ENCODE peak calls at places on chromosomes 16 and 17, in seven cellular contexts. B is naive thymus-derived CD4-positive, alpha-beta T cell; T is stimulated activated CD4-positive, alpha-beta T cell treated with anti-CD3 and anti-CD28 coated beads, Interleukin-12 subunit alpha, Interleukin-12 subunit beta, amount 100 ng/mL, for 4 hours; H is COLO829; G is mucosa of gallbladder; Y is Peyer's patch; O is ovary. D is an unnamed sample.

GRCh38 chr16:54493076-54493475 is 206.5 kb upstream of the IRX3 start:
- DNase-seq in B (no peak), T (no peak), H (no peak), G (no peak), Y (no peak), O (no peak), D (no peak)

GRCh38 chr16:85978291-85978775 is 79.4 kb downstream of the IRF8 start:
- DNase-seq in B (no peak), T (no peak), H (no peak), G (no peak), Y (no peak), O (no peak), D (no peak)

GRCh38 chr17:77419547-77420475 is 279.0 kb downstream of the SEC14L1 start:
- DNase-seq in B (no peak), T (no peak), H (no peak), G (no peak), Y (no peak), O (peak), D (no peak)

GRCh38 chr17:55709440-55709839 is 13.2 kb downstream of the TMEM100 start:
- DNase-seq in B (no peak), T (no peak), H (no peak), G (no peak), Y (no peak), O (no peak), D (no peak)

GRCh38 chr16:84661418-84662060 is 13.2 kb downstream of the KLHL36 start:
- DNase-seq in B (no peak), T (no peak), H (no peak), G (no peak), Y (no peak), O (no peak), D (no peak)

GRCh38 chr17:71922439-71922838 is 198.4 kb upstream of the SOX9 start:
- DNase-seq in B (no peak), T (no peak), H (peak), G (no peak), Y (no peak), O (no peak), D (no peak)

GRCh38 chr17:47694818-47695663 is 1.1 kb downstream of the TBKBP1 start:
- DNase-seq in B (no peak), T (peak), H (no peak), G (peak), Y (peak), O (peak), D (peak)

GRCh38 chr17:27991594-27991993 is 50.9 kb upstream of the NLK start:
- DNase-seq in B (no peak), T (no peak), H (peak), G (no peak), Y (no peak), O (no peak), D (no peak)

GRCh38 chr16:75579435-75579834 is 13.3 kb downstream of the GABARAPL2 start:
- DNase-seq in B (no peak), T (no peak), H (no peak), G (no peak), Y (no peak), O (no peak), D (no peak)

GRCh38 chr17:77011173-77012011 is 129.4 kb upstream of the SEC14L1 start:
- DNase-seq in B (peak), T (peak), H (no peak), G (peak), Y (peak), O (no peak), D (no peak)

GRCh38 chr17:73341350-73342056 is 29.7 kb upstream of the CDC42EP4 start:
- DNase-seq in B (no peak), T (no peak), H (no peak), G (no peak), Y (no peak), O (no peak), D (no peak)

GRCh38 chr17:20009052-20009301 is 182 bp upstream of the SPECC1 start:
- DNase-seq in B (peak), T (no peak), H (peak), G (no peak), Y (no peak), O (no peak), D (no peak)

GRCh38 chr16:24598777-24599437 is 59.5 kb downstream of the RBBP6 start:
- DNase-seq in B (no peak), T (no peak), H (no peak), G (no peak), Y (no peak), O (no peak), D (no peak)

GRCh38 chr17:47728214-47728877 is 4.7 kb upstream of the TBX21 start:
- DNase-seq in B (no peak), T (no peak), H (no peak), G (no peak), Y (no peak), O (no peak), D (no peak)

GRCh38 chr17:31068291-31068690 is 26.5 kb upstream of the NF1 start:
- DNase-seq in B (no peak), T (peak), H (peak), G (peak), Y (peak), O (no peak), D (no peak)

GRCh38 chr17:50627782-50628601 is 6.7 kb upstream of the ABCC3 start:
- DNase-seq in B (no peak), T (no peak), H (no peak), G (peak), Y (peak), O (no peak), D (peak)

GRCh38 chr16:11203111-11203623 is 52.8 kb downstream of the SOCS1 start:
- DNase-seq in B (no peak), T (no peak), H (no peak), G (no peak), Y (no peak), O (no peak), D (no peak)

GRCh38 chr17:28530250-28530649 is 22.2 kb downstream of the UNC119 start:
- DNase-seq in B (no peak), T (no peak), H (no peak), G (no peak), Y (no peak), O (no peak), D (no peak)

GRCh38 chr16:67390816-67391423 is 2.4 kb downstream of the TPPP3 start:
- DNase-seq in B (no peak), T (no peak), H (no peak), G (no peak), Y (peak), O (no peak), D (no peak)

GRCh38 chr17:11701906-11702305 is 103.6 kb downstream of the DNAH9 start:
- DNase-seq in B (no peak), T (no peak), H (no peak), G (no peak), Y (no peak), O (no peak), D (no peak)

GRCh38 chr17:2122641-2123302 is 67.9 kb downstream of the HIC1 start:
- DNase-seq in B (no peak), T (no peak), H (no peak), G (peak), Y (peak), O (peak), D (peak)

GRCh38 chr16:56451753-56452689 is 667 bp downstream of the OGFOD1 start:
- DNase-seq in B (no peak), T (no peak), H (peak), G (no peak), Y (peak), O (no peak), D (peak)

GRCh38 chr17:13086142-13086769 is 68.4 kb upstream of the ELAC2 start:
- DNase-seq in B (no peak), T (no peak), H (no peak), G (no peak), Y (no peak), O (no peak), D (no peak)

GRCh38 chr17:68955181-68955841 is at the start of gene ABCA8:
- DNase-seq in B (no peak), T (no peak), H (no peak), G (no peak), Y (no peak), O (peak), D (no peak)

GRCh38 chr16:3171855-3172593 is 16.0 kb upstream of the OR1F1 start:
- DNase-seq in B (no peak), T (peak), H (peak), G (no peak), Y (no peak), O (no peak), D (no peak)

GRCh38 chr16:23016372-23016771 is 132.9 kb downstream of the USP31 start:
- DNase-seq in B (no peak), T (no peak), H (no peak), G (no peak), Y (no peak), O (no peak), D (no peak)

GRCh38 chr16:20871935-20872815 is 28.0 kb downstream of the DCUN1D3 start:
- DNase-seq in B (no peak), T (no peak), H (no peak), G (no peak), Y (no peak), O (no peak), D (no peak)

GRCh38 chr16:27640277-27640600 is 90.3 kb downstream of the KATNIP start:
- DNase-seq in B (no peak), T (no peak), H (no peak), G (no peak), Y (no peak), O (peak), D (no peak)

GRCh38 chr17:78249074-78249835 is 17.8 kb downstream of the TMEM235 start:
- DNase-seq in B (no peak), T (no peak), H (no peak), G (no peak), Y (no peak), O (no peak), D (no peak)

GRCh38 chr16:9094008-9094846 is 2.8 kb downstream of the HAPSTR1 start:
- DNase-seq in B (no peak), T (no peak), H (no peak), G (no peak), Y (no peak), O (no peak), D (no peak)

GRCh38 chr16:88856122-88856827 is 472 bp downstream of the GALNS start:
- DNase-seq in B (peak), T (no peak), H (no peak), G (no peak), Y (peak), O (peak), D (no peak)

GRCh38 chr16:84672276-84673202 is 24.2 kb downstream of the KLHL36 start:
- DNase-seq in B (peak), T (peak), H (peak), G (peak), Y (peak), O (peak), D (no peak)

GRCh38 chr17:74011963-74012362 is 191.5 kb upstream of the RPL38 start:
- DNase-seq in B (no peak), T (no peak), H (no peak), G (no peak), Y (no peak), O (no peak), D (no peak)

GRCh38 chr16:67761924-67762323 is 42.8 kb upstream of the GFOD2 start:
- DNase-seq in B (no peak), T (no peak), H (no peak), G (no peak), Y (no peak), O (no peak), D (no peak)

GRCh38 chr16:57470683-57471082 is 8.2 kb downstream of the POLR2C start:
- DNase-seq in B (no peak), T (no peak), H (no peak), G (peak), Y (peak), O (peak), D (no peak)

GRCh38 chr17:33234930-33235685 is 58.0 kb downstream of the ASIC2 start:
- DNase-seq in B (no peak), T (no peak), H (peak), G (peak), Y (peak), O (peak), D (no peak)

GRCh38 chr17:69448431-69449102 is 34.1 kb downstream of the MAP2K6 start:
- DNase-seq in B (no peak), T (no peak), H (peak), G (peak), Y (peak), O (peak), D (peak)